ENCODE peak calls at places on chromosomes 16 and 17, in five cellular contexts. D is heart right ventricle, C is brain microvascular endothelial cell, Q is RWPE1, B is AG10803. M is an unnamed sample.

GRCh38 chr17:29640981-29641642 is 18.4 kb upstream of the CORO6 start:
- DNase-seq in D (no peak), C (no peak), Q (no peak), B (no peak), M (no peak)

GRCh38 chr16:66326995-66327513 is 39.4 kb upstream of the CDH5 start:
- DNase-seq in D (no peak), C (no peak), Q (no peak), B (no peak), M (no peak)

GRCh38 chr16:53651357-53651756 is 52.3 kb downstream of the RPGRIP1L start:
- DNase-seq in D (no peak), C (no peak), Q (no peak), B (no peak), M (no peak)

GRCh38 chr16:25052530-25052929 is 37.4 kb upstream of the ARHGAP17 start:
- DNase-seq in D (peak), C (no peak), Q (no peak), B (no peak), M (no peak)

GRCh38 chr17:80208050-80208449 is 12.1 kb downstream of the SGSH start:
- DNase-seq in D (no peak), C (no peak), Q (no peak), B (no peak), M (no peak)

GRCh38 chr16:84677017-84677803 is 22.6 kb upstream of the USP10 start:
- DNase-seq in D (no peak), C (no peak), Q (no peak), B (no peak), M (no peak)

GRCh38 chr16:17829826-17830225 is 359.1 kb upstream of the XYLT1 start:
- DNase-seq in D (no peak), C (no peak), Q (no peak), B (peak), M (no peak)

GRCh38 chr16:66605177-66605999 is 884 bp downstream of the CMTM3 start:
- DNase-seq in D (peak), C (peak), Q (peak), B (peak), M (no peak)

GRCh38 chr17:78616946-78617345 is 39.8 kb upstream of the DNAH17 start:
- DNase-seq in D (no peak), C (no peak), Q (no peak), B (no peak), M (no peak)

GRCh38 chr16:69324013-69324531 is 6.3 kb downstream of the PDF start:
- DNase-seq in D (peak), C (no peak), Q (no peak), B (no peak), M (no peak)

GRCh38 chr16:89599451-89599858 is 14.0 kb upstream of the DPEP1 start:
- DNase-seq in D (no peak), C (no peak), Q (no peak), B (no peak), M (no peak)

GRCh38 chr17:74387365-74388218 is 20.3 kb downstream of the GPR142 start:
- DNase-seq in D (no peak), C (no peak), Q (no peak), B (no peak), M (no peak)

GRCh38 chr17:34379876-34380275 is 16.8 kb upstream of the CCL1 start:
- DNase-seq in D (no peak), C (no peak), Q (no peak), B (peak), M (no peak)
- TF ChIP-seq CTCF in D (no peak), C (no peak), Q (no peak), B (no peak), M (no peak)

GRCh38 chr17:61498595-61498994 is 46.4 kb downstream of the TBX4 start:
- DNase-seq in D (no peak), C (no peak), Q (no peak), B (no peak), M (no peak)

GRCh38 chr17:61496957-61497653 is 44.9 kb downstream of the TBX4 start:
- DNase-seq in D (no peak), C (no peak), Q (no peak), B (no peak), M (no peak)

GRCh38 chr17:61498042-61498441 is 45.8 kb downstream of the TBX4 start:
- DNase-seq in D (no peak), C (no peak), Q (no peak), B (no peak), M (no peak)

GRCh38 chr17:61500287-61500686 is 48.1 kb downstream of the TBX4 start:
- DNase-seq in D (no peak), C (no peak), Q (no peak), B (no peak), M (no peak)

DNA sequence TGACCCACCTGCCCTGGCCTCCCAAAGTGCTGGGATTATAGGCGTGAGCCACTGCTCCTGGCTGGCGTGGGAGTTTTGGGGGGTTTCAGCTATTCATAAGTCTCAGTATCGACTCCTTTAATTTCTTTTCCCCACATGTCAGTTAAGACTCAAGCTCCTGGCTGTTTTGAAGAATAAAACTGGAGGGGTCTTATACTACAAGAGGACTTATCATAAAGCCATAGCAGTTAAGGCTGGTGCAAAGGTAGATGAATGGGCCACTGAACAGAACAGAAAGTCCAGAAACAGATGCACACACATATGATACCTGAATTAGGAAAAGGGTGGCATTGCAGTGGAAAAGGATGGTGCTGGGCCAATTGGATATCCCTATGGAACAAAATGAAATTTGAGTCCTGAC is 47.4 kb downstream of the TBX4 start:
- DNase-seq in D (no peak), C (no peak), Q (no peak), B (no peak), M (no peak)
- TF ChIP-seq CTCF in D (no peak), C (no peak), Q (no peak), B (no peak), M (no peak)

GRCh38 chr17:45145035-45145389 is 3.3 kb upstream of the HEXIM1 start:
- DNase-seq in D (no peak), C (no peak), Q (no peak), B (no peak), M (no peak)
- TF ChIP-seq CTCF in D (no peak), C (no peak), Q (no peak), B (no peak), M (no peak)

GRCh38 chr16:27228621-27229501 is 25.5 kb downstream of the KDM8 start:
- DNase-seq in D (peak), C (no peak), Q (no peak), B (no peak), M (no peak)

GRCh38 chr16:27232061-27232841 is 28.9 kb downstream of the KDM8 start:
- DNase-seq in D (no peak), C (no peak), Q (no peak), B (no peak), M (no peak)

GRCh38 chr16:27231692-27232060 is 28.4 kb downstream of the KDM8 start:
- DNase-seq in D (no peak), C (no peak), Q (no peak), B (no peak), M (no peak)

GRCh38 chr16:27229891-27230470 is 26.7 kb downstream of the KDM8 start:
- DNase-seq in D (no peak), C (no peak), Q (no peak), B (no peak), M (no peak)

GRCh38 chr16:27230562-27230991 is 27.3 kb downstream of the KDM8 start:
- DNase-seq in D (no peak), C (no peak), Q (no peak), B (no peak), M (no peak)
- TF ChIP-seq CTCF in D (no peak), C (peak), Q (no peak), B (no peak), M (no peak)

DNA sequence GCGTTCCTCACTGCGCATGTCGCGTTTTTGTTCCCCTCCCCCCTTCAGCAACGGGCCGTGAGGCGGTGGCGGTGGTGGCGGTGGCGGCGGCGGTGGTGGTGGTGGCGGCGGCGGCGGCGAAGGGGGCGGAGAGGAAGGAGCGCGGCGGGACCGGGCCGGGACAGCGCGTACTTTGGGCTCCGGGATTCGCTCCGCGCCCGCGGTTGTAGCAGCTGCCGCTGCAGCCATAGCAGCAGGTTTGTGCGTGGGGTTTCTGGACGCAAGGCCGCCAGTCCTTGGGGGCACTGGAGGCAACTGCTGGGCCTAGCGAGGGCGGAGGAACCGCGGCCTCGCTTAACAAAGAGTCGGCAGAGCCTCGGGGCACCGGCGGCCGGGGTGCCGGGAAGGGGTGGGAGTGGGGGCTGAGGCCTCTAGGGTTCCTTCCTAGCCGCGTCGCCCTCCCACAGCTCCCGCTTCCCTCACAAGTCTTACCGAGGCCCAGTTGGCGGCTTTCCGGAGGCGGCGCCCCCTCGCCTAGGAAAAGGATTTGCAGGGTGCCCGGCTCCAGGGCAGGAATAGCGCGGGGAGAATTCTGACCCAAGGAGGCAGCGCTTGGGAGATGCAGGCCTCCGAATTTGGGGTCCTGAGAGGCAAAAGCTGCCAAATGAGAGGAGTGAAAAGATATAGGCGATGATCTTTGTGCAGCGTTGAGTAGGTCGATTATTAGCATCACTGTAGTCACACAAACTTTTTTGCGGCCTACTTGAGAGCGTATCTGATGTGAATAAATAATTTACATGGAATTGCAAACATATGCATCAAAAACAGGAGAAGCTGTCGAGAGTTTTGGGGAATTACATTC is at the start of gene DDX42:
- DNase-seq in D (peak), C (peak), Q (peak), B (peak), M (peak)
- TF ChIP-seq CTCF in D (peak), C (peak), Q (no peak), B (no peak), M (no peak)

GRCh38 chr17:83067718-83068261 is 11.6 kb upstream of the METRNL start:
- DNase-seq in D (no peak), C (no peak), Q (no peak), B (no peak), M (no peak)
- TF ChIP-seq CTCF in D (no peak), C (peak), Q (no peak), B (no peak), M (no peak)

GRCh38 chr17:38907930-38908675 is 17.3 kb upstream of the LASP1NB start:
- DNase-seq in D (no peak), C (no peak), Q (no peak), B (no peak), M (no peak)
- TF ChIP-seq CTCF in D (no peak), C (peak), Q (no peak), B (no peak), M (no peak)

GRCh38 chr16:11354407-11354732 is 9.1 kb downstream of the RMI2 start:
- DNase-seq in D (no peak), C (no peak), Q (no peak), B (no peak), M (no peak)

GRCh38 chr16:11355862-11356261 is 10.6 kb downstream of the RMI2 start:
- DNase-seq in D (no peak), C (no peak), Q (no peak), B (no peak), M (no peak)

GRCh38 chr16:11353158-11353557 is 7.9 kb downstream of the RMI2 start:
- DNase-seq in D (no peak), C (no peak), Q (no peak), B (no peak), M (no peak)

GRCh38 chr16:11356573-11357331 is 11.5 kb downstream of the RMI2 start:
- DNase-seq in D (peak), C (peak), Q (no peak), B (peak), M (no peak)

DNA sequence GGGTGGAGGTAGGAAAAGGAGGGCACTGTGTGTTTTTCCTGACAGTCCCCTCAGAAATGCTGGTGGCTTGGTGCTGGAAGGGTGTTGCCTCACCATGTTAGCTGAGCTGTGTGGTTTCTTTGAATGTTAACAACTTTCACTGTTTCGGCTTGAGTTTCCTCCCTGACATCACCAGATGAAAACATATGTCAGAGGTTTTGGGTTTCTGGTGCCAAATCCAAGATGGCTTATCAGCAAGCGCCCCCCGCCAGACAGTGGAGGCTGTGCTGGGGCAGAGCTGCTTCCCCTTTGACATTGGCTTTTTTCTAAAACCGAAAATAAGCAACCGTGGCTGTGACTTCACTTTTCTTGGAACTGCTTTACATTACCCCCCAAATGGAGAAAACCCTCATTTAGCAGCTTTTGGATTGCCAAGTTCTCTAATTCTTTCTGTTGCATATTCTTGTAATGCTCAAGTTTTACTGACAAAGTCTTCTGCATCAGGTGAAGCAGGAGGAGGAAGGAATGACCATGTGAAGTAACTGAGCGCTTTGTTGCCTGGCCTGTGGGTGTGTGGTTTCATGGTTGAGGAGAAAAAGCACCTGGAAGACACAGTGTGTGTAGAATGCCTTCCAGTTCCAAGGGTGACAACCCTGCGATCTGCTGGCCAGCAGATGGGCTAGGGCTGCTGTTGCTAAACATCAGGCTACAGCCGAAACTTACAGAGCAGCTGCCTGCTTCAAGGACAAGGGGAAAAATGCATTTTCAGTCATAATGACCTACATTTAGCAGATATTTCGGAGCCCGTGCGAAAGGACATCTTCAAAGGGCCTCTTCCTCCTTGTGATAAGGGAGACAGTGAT is 9.7 kb downstream of the RMI2 start:
- DNase-seq in D (no peak), C (no peak), Q (no peak), B (peak), M (no peak)
- TF ChIP-seq CTCF in D (no peak), C (no peak), Q (no peak), B (no peak), M (no peak)

GRCh38 chr16:28522792-28523191 is 16.0 kb downstream of the NUPR1 start:
- DNase-seq in D (no peak), C (no peak), Q (no peak), B (no peak), M (no peak)

GRCh38 chr16:28526201-28527099 is 12.3 kb downstream of the NUPR1 start:
- DNase-seq in D (no peak), C (no peak), Q (no peak), B (no peak), M (no peak)

GRCh38 chr16:28521436-28521835 is 14.8 kb upstream of the IL27 start:
- DNase-seq in D (no peak), C (no peak), Q (no peak), B (no peak), M (no peak)

GRCh38 chr16:28527985-28528384 is 10.8 kb downstream of the NUPR1 start:
- DNase-seq in D (no peak), C (no peak), Q (no peak), B (no peak), M (no peak)

DNA sequence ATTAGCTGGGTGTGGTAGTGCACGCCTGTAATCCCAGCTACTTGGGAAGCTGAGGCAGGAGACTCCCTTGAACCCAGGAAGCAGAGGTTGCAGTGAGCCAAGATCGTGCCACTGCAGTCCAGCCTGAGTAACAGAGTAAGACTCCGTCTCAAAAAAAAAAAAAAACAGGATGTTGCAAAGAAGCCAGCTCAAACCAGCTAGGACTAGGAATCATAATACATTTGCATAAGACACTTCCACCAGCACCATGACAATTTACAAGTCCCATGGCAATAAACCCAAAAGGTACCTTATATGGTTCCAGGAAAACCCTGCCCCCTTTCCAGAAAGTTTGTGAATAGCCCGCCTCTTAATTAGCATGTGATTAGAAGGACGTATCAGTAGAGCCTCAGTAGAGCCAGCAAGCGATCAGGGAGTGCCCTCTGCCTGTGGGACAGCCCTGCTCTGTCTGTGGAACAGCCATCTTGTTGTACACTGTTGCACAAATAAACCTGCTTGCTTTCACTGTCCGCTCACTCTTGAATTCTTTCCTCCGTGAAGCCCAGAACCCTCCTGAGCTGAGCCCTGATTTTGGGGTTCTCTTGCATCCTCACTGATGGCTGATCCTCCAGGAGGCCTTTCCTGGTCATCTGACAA is 14.1 kb downstream of the NUPR1 start:
- DNase-seq in D (no peak), C (no peak), Q (no peak), B (peak), M (no peak)
- TF ChIP-seq CTCF in D (no peak), C (no peak), Q (no peak), B (no peak), M (no peak)

M was measured in omental fat pad.